ENCODE peak calls at places on chromosome 20, in six cellular contexts. One of them, this sample, is unnamed.

GRCh38 chr20:59985864-59986263 is 27.6 kb downstream of the CDH26 start:
- DNase-seq in WTC11: no peak
- DNase-seq in HCT116: no peak
- DNase-seq in K562: no peak
- DNase-seq in HepG2: no peak
- DNase-seq in H1: no peak
- DNase-seq in this sample: no peak

GRCh38 chr20:45857114-45857835 is at the start of the genes ACOT8 and ZSWIM3:
- DNase-seq in WTC11: peak; percentile 95
- DNase-seq in HCT116: peak; percentile 100
- DNase-seq in K562: peak; percentile 99
- DNase-seq in HepG2: peak; percentile 100
- DNase-seq in H1: peak; percentile 90
- DNase-seq in this sample: peak; percentile 100

GRCh38 chr20:25277051-25277801 is 29.3 kb downstream of the PYGB start:
- DNase-seq in WTC11: peak; percentile 6
- DNase-seq in HCT116: no peak
- DNase-seq in K562: no peak
- DNase-seq in HepG2: no peak
- DNase-seq in H1: peak; percentile 39
- DNase-seq in this sample: no peak

GRCh38 chr20:5090191-5090590 is 29.6 kb downstream of the PCNA start:
- DNase-seq in WTC11: no peak
- DNase-seq in HCT116: no peak
- DNase-seq in K562: no peak
- DNase-seq in HepG2: no peak
- DNase-seq in H1: no peak
- DNase-seq in this sample: no peak

GRCh38 chr20:45343867-45344721 is 4.1 kb downstream of the SDC4 start:
- DNase-seq in WTC11: no peak
- DNase-seq in HCT116: peak; percentile 72
- DNase-seq in K562: no peak
- DNase-seq in HepG2: peak; percentile 97
- DNase-seq in H1: no peak
- DNase-seq in this sample: no peak

GRCh38 chr20:3209946-3210317 is 634 bp downstream of the ITPA start:
- DNase-seq in WTC11: no peak
- DNase-seq in HCT116: no peak
- DNase-seq in K562: no peak
- DNase-seq in HepG2: no peak
- DNase-seq in H1: no peak
- DNase-seq in this sample: no peak

GRCh38 chr20:8094415-8094818 is 37.6 kb upstream of the PLCB1 start:
- DNase-seq in WTC11: no peak
- DNase-seq in HCT116: no peak
- DNase-seq in K562: no peak
- DNase-seq in HepG2: no peak
- DNase-seq in H1: no peak
- DNase-seq in this sample: no peak

GRCh38 chr20:2093200-2093781 is 8.3 kb upstream of the STK35 start:
- DNase-seq in WTC11: peak; percentile 71
- DNase-seq in HCT116: peak; percentile 46
- DNase-seq in K562: peak; percentile 22
- DNase-seq in HepG2: peak; percentile 50
- DNase-seq in H1: peak; percentile 58
- DNase-seq in this sample: no peak

GRCh38 chr20:43691928-43692524 is 25.1 kb downstream of the MYBL2 start:
- DNase-seq in WTC11: peak; percentile 70
- DNase-seq in HCT116: peak; percentile 29
- DNase-seq in K562: peak; percentile 70
- DNase-seq in HepG2: peak; percentile 72
- DNase-seq in H1: peak; percentile 78
- DNase-seq in this sample: no peak

GRCh38 chr20:62914436-62914835 is 11.9 kb downstream of the DIDO1 start:
- DNase-seq in WTC11: no peak
- DNase-seq in HCT116: no peak
- DNase-seq in K562: no peak
- DNase-seq in HepG2: no peak
- DNase-seq in H1: no peak
- DNase-seq in this sample: no peak

GRCh38 chr20:51610111-51610510 is 67.6 kb upstream of the NFATC2 start:
- DNase-seq in WTC11: no peak
- DNase-seq in HCT116: no peak
- DNase-seq in K562: no peak
- DNase-seq in HepG2: no peak
- DNase-seq in H1: no peak
- DNase-seq in this sample: no peak

GRCh38 chr20:953742-954141 is 37.6 kb upstream of the ANGPT4 start:
- DNase-seq in WTC11: peak; percentile 46
- DNase-seq in HCT116: peak; percentile 48
- DNase-seq in K562: peak; percentile 14
- DNase-seq in HepG2: no peak
- DNase-seq in H1: no peak
- DNase-seq in this sample: no peak

GRCh38 chr20:11389188-11389587 is 528.5 kb upstream of the BTBD3 start:
- DNase-seq in WTC11: no peak
- DNase-seq in HCT116: no peak
- DNase-seq in K562: no peak
- DNase-seq in HepG2: no peak
- DNase-seq in H1: no peak
- DNase-seq in this sample: no peak

GRCh38 chr20:37886851-37887297 is 16.1 kb upstream of the VSTM2L start:
- DNase-seq in WTC11: no peak
- DNase-seq in HCT116: no peak
- DNase-seq in K562: peak; percentile 48
- DNase-seq in HepG2: peak; percentile 79
- DNase-seq in H1: no peak
- DNase-seq in this sample: peak; percentile 9
- TF ChIP-seq ATF3 in WTC11: no peak
- TF ChIP-seq ATF3 in HCT116: no peak
- TF ChIP-seq ATF3 in K562: no peak
- TF ChIP-seq ATF3 in HepG2: no peak
- TF ChIP-seq ATF3 in H1: no peak
- TF ChIP-seq ATF3 in this sample: no peak

GRCh38 chr20:15799871-15800270 is 773.4 kb downstream of the KIF16B start:
- DNase-seq in WTC11: no peak
- DNase-seq in HCT116: no peak
- DNase-seq in K562: no peak
- DNase-seq in HepG2: no peak
- DNase-seq in H1: no peak
- DNase-seq in this sample: no peak
- TF ChIP-seq ATF3 in WTC11: no peak
- TF ChIP-seq ATF3 in HCT116: no peak
- TF ChIP-seq ATF3 in K562: no peak
- TF ChIP-seq ATF3 in HepG2: no peak
- TF ChIP-seq ATF3 in H1: no peak
- TF ChIP-seq ATF3 in this sample: no peak

GRCh38 chr20:36605309-36606170 is at the start of gene RAB5IF:
- DNase-seq in WTC11: peak; percentile 100
- DNase-seq in HCT116: peak; percentile 97
- DNase-seq in K562: peak; percentile 94
- DNase-seq in HepG2: peak; percentile 99
- DNase-seq in H1: peak; percentile 100
- DNase-seq in this sample: peak; percentile 99
- TF ChIP-seq ATF3 in WTC11: no peak
- TF ChIP-seq ATF3 in HCT116: no peak
- TF ChIP-seq ATF3 in K562: peak; percentile 24
- TF ChIP-seq ATF3 in HepG2: peak; percentile 90
- TF ChIP-seq ATF3 in H1: peak; percentile 42
- TF ChIP-seq ATF3 in this sample: no peak

DNA sequence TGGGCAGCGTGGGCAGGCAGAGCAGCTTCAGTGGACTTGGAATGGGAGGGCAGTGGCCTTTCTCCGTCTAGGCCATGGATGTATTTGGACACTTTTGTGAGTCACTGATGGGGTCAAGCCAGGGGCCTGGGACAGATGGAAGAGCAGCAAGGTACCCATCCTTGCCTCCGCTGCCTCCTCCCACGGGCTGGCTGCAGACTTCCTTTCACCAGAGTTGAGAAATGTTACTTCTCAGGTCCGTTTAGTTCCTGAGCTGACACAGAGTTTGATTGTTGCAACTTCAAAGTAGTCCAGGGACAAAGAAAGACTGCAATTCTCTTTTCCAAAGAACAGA is 18.6 kb downstream of the CST8 start:
- DNase-seq in WTC11: no peak
- DNase-seq in HCT116: no peak
- DNase-seq in K562: no peak
- DNase-seq in HepG2: no peak
- DNase-seq in H1: no peak
- DNase-seq in this sample: no peak
- TF ChIP-seq ATF3 in WTC11: no peak
- TF ChIP-seq ATF3 in HCT116: no peak
- TF ChIP-seq ATF3 in K562: no peak
- TF ChIP-seq ATF3 in HepG2: no peak
- TF ChIP-seq ATF3 in H1: no peak
- TF ChIP-seq ATF3 in this sample: no peak

GRCh38 chr20:47561175-47561574 is 59.5 kb downstream of the NCOA3 start:
- DNase-seq in WTC11: no peak
- DNase-seq in HCT116: no peak
- DNase-seq in K562: no peak
- DNase-seq in HepG2: no peak
- DNase-seq in H1: no peak
- DNase-seq in this sample: no peak
- TF ChIP-seq ATF3 in WTC11: no peak
- TF ChIP-seq ATF3 in HCT116: no peak
- TF ChIP-seq ATF3 in K562: no peak
- TF ChIP-seq ATF3 in HepG2: no peak
- TF ChIP-seq ATF3 in H1: no peak
- TF ChIP-seq ATF3 in this sample: no peak

This sample was measured in GM12878.